ENCODE peak calls at places on chromosomes 12 and 14, in five cellular contexts. R is esophagus squamous epithelium, V is prostate gland, X is IMR-90, F is ovary. Z is an unnamed sample.

GRCh38 chr12:15495742-15496141 is 173.4 kb downstream of the PTPRO start:
- DNase-seq in R (no peak), V (no peak), X (no peak), F (no peak), Z (no peak)

GRCh38 chr14:76761198-76761848 is at the start of gene VASH1:
- DNase-seq in R (no peak), V (peak; percentile 10), X (peak; percentile 76), F (peak; percentile 54), Z (peak; percentile 65)

GRCh38 chr14:34007902-34008301 is 57.0 kb upstream of the EGLN3 start:
- DNase-seq in R (no peak), V (no peak), X (no peak), F (no peak), Z (no peak)

GRCh38 chr12:103930787-103931536 is 752 bp downstream of the HSP90B1 start:
- DNase-seq in R (no peak), V (peak; percentile 13), X (peak; percentile 30), F (peak; percentile 63), Z (peak; percentile 85)

GRCh38 chr12:25958254-25959068 is at the start of gene RASSF8:
- DNase-seq in R (no peak), V (peak; percentile 68), X (peak; percentile 72), F (peak; percentile 77), Z (peak; percentile 79)

GRCh38 chr14:20866963-20867362 is 24.2 kb upstream of the RNASE3 start:
- DNase-seq in R (no peak), V (no peak), X (no peak), F (no peak), Z (no peak)

GRCh38 chr14:105486974-105487448 is 325 bp downstream of the CRIP1 start:
- DNase-seq in R (no peak), V (no peak), X (no peak), F (no peak), Z (no peak)

GRCh38 chr12:52181757-52182156 is 10.1 kb downstream of the KRT80 start:
- DNase-seq in R (no peak), V (no peak), X (peak; percentile 89), F (no peak), Z (no peak)

GRCh38 chr12:77130193-77130592 is 64.8 kb upstream of the E2F7 start:
- DNase-seq in R (no peak), V (no peak), X (no peak), F (no peak), Z (no peak)

GRCh38 chr14:76640923-76641395 is 120.3 kb upstream of the VASH1 start:
- DNase-seq in R (no peak), V (no peak), X (no peak), F (no peak), Z (no peak)

GRCh38 chr14:73750161-73750901 is 36.1 kb upstream of the PNMA1 start:
- DNase-seq in R (no peak), V (peak; percentile 56), X (no peak), F (no peak), Z (no peak)

GRCh38 chr12:132273992-132274334 is 55.4 kb downstream of the GALNT9 start:
- DNase-seq in R (no peak), V (no peak), X (no peak), F (no peak), Z (no peak)

GRCh38 chr12:121530600-121531355 is 50.0 kb downstream of the KDM2B start:
- DNase-seq in R (peak; percentile 24), V (no peak), X (peak; percentile 88), F (peak; percentile 77), Z (peak; percentile 65)

GRCh38 chr12:92290016-92290685 is 144.5 kb upstream of the BTG1 start:
- DNase-seq in R (no peak), V (no peak), X (peak; percentile 65), F (no peak), Z (no peak)

GRCh38 chr12:87406926-87407325 is 622.3 kb downstream of the C12orf50 start:
- DNase-seq in R (no peak), V (no peak), X (peak; percentile 52), F (no peak), Z (no peak)

GRCh38 chr12:87405918-87406317 is 623.3 kb downstream of the C12orf50 start:
- DNase-seq in R (no peak), V (no peak), X (no peak), F (no peak), Z (no peak)
- TF ChIP-seq POLR2A in R (no peak), V (no peak), X (no peak), F (no peak), Z (no peak)

GRCh38 chr14:71933026-71933587 is 878 bp downstream of the RGS6 start:
- DNase-seq in R (no peak), V (no peak), X (no peak), F (no peak), Z (no peak)

GRCh38 chr14:71931492-71932228 is 569 bp upstream of the RGS6 start:
- DNase-seq in R (no peak), V (no peak), X (no peak), F (no peak), Z (no peak)

GRCh38 chr14:71932229-71932951 is at the start of gene RGS6:
- DNase-seq in R (no peak), V (peak; percentile 4), X (no peak), F (no peak), Z (no peak)
- H3K27ac ChIP-seq in R (no peak within 1 kb of the TSS), V (no peak within 1 kb of the TSS), X (no peak within 1 kb of the TSS), F (no peak within 1 kb of the TSS), Z (no peak within 1 kb of the TSS)

GRCh38 chr12:124680863-124681778 is 113.7 kb upstream of the NCOR2 start:
- DNase-seq in R (no peak), V (no peak), X (peak; percentile 95), F (no peak), Z (peak; percentile 63)
- TF ChIP-seq CTCF in R (no peak), V (peak; percentile 19), X (peak; percentile 51), F (no peak), Z (no peak)

DNA sequence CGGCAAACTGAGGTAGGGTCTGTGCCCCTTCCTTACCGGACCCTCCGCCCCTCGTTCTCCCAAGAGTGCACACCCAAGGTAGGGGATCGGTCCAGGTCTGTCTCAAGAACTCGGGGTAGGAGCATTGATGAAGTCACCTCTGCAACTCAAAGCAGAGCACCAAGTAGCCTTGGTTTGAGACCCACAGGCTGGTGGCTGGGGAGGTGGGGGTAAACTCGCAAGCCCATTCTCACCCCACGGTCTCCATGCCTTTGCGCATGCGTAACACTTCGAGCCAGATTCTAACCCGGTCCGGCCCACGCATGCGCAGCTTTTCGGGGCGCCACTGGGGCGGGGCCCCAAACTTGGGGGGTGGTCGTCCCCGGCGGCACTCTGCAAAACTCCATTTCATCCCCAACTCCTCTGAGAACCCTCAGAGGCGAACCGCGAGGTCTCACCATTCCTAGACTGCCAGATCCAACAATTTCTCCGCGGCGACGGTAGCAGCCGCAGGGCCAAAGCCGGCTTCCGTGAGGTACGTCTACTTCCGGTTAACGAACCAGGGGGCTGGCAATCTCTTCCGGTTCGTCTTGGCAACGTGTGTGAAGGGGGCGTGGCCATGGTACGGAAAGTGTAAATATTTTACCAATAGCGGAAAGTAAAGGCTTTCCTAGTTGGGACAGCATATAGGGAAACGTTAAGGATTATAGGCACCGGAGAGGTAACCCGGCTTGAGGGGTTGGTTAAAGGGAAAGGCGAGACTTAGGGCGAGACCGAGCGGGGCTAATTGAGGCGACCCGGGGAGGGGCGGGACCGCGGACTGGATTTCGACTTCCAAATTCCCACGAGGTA is at the start of gene MCRS1:
- DNase-seq in R (peak; percentile 59), V (peak; percentile 83), X (peak; percentile 89), F (peak; percentile 88), Z (peak; percentile 95)
- TF ChIP-seq POLR2A in R (peak; percentile 32), V (peak; percentile 20), X (peak; percentile 96), F (peak; percentile 65), Z (no peak)